ENCODE peak calls at places on chromosomes 6 and 20, in four cellular contexts. L, E, W and A are unnamed samples.
A peak's percentile ranks its signal among the peaks of the same experiment; 100 is the strongest.

GRCh38 chr6:118864330-118865166 is 29.4 kb upstream of the ASF1A start:
- DNase-seq in L (no peak), E (no peak), W (no peak), A (no peak)

GRCh38 chr6:12175626-12176025 is 114.5 kb upstream of the EDN1 start:
- DNase-seq in L (no peak), E (no peak), W (no peak), A (no peak)

GRCh38 chr20:22515264-22515663 is 69.1 kb downstream of the FOXA2 start:
- DNase-seq in L (no peak), E (no peak), W (peak; percentile 12), A (no peak)

GRCh38 chr6:84456803-84457202 is 229.4 kb upstream of the CEP162 start:
- DNase-seq in L (no peak), E (no peak), W (no peak), A (no peak)

GRCh38 chr20:46089338-46090094 is at the start of gene NCOA5:
- DNase-seq in L (peak; percentile 96), E (peak; percentile 95), W (peak; percentile 97), A (peak; percentile 92)

GRCh38 chr6:149924206-149924932 is 1.4 kb upstream of the RAET1G start:
- DNase-seq in L (no peak), E (no peak), W (no peak), A (no peak)

GRCh38 chr6:123380257-123380656 is 256.5 kb downstream of the TRDN start:
- DNase-seq in L (peak; percentile 51), E (no peak), W (no peak), A (peak; percentile 43)

GRCh38 chr6:49087372-49087771 is 375.7 kb downstream of the MMUT start:
- DNase-seq in L (no peak), E (no peak), W (no peak), A (no peak)

GRCh38 chr6:25883536-25883935 is 9.5 kb upstream of the SLC17A3 start:
- DNase-seq in L (peak; percentile 13), E (no peak), W (no peak), A (no peak)

GRCh38 chr20:46311039-46311650 is 2.8 kb upstream of the CDH22 start:
- DNase-seq in L (no peak), E (no peak), W (no peak), A (no peak)

GRCh38 chr6:153616506-153616905 is 422.5 kb upstream of the OPRM1 start:
- DNase-seq in L (no peak), E (no peak), W (peak; percentile 62), A (no peak)

GRCh38 chr6:118980063-118980462 is 45.1 kb upstream of the MCM9 start:
- DNase-seq in L (peak; percentile 66), E (peak; percentile 31), W (no peak), A (no peak)

GRCh38 chr6:31128093-31128676 is 7.9 kb upstream of the CDSN start:
- DNase-seq in L (peak; percentile 45), E (peak; percentile 24), W (peak; percentile 79), A (peak; percentile 57)

GRCh38 chr20:62778058-62778457 is 18.2 kb upstream of the MRGBP start:
- DNase-seq in L (no peak), E (no peak), W (no peak), A (no peak)
- H2AK5ac ChIP-seq in L (no peak overlapping the region), E (no peak overlapping the region), W (no peak overlapping the region), A (peak overlapping the region; percentile 91)

DNA sequence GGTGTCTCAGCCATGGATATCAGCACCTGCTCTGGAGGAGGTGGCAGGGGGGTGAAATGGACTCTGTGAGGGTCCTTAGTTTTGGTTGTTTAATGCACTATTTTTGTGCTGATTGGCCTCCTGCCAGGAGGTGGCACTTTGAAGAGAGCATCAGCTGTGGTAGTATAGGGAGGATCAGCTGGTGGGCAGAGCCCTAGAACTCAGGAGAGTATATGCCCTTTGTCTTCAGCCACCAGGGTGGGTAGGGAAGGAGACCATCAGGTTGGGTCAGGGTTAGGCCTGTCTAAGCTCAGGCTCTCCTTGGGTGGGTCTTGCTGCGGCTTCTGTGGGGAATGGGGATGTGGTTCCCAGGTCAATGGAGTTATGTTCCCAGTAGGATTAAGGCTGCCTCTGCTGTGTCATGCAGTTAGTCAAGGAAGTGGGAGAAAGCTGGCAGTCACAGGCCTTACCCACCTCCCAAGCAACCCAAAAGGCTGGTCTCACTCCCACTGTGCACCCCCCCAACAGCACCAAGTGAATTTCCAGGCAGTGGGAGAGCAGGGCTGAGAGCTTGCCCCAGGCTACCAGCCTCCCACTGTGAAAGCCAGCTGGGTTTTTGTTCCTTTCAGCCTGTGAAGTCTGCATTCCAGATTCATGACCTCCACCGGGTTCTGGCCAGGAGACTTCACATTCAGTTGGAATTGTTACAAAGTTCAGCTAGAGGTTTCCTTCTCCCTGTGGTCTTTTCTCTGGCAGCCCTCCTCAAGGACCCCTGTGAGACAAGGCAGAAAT is 5.7 kb upstream of the OSTM1 start:
- DNase-seq in L (peak; percentile 42), E (peak; percentile 58), W (peak; percentile 72), A (no peak)
- H2AK5ac ChIP-seq in L (no peak overlapping the region), E (no peak overlapping the region), W (no peak overlapping the region), A (no peak overlapping the region)

GRCh38 chr20:24950836-24951525 is 1.9 kb downstream of the CST7 start:
- DNase-seq in L (no peak), E (no peak), W (peak; percentile 10), A (no peak)
- H2AK5ac ChIP-seq in L (no peak overlapping the region), E (no peak overlapping the region), W (no peak overlapping the region), A (peak overlapping the region; percentile 70)

DNA sequence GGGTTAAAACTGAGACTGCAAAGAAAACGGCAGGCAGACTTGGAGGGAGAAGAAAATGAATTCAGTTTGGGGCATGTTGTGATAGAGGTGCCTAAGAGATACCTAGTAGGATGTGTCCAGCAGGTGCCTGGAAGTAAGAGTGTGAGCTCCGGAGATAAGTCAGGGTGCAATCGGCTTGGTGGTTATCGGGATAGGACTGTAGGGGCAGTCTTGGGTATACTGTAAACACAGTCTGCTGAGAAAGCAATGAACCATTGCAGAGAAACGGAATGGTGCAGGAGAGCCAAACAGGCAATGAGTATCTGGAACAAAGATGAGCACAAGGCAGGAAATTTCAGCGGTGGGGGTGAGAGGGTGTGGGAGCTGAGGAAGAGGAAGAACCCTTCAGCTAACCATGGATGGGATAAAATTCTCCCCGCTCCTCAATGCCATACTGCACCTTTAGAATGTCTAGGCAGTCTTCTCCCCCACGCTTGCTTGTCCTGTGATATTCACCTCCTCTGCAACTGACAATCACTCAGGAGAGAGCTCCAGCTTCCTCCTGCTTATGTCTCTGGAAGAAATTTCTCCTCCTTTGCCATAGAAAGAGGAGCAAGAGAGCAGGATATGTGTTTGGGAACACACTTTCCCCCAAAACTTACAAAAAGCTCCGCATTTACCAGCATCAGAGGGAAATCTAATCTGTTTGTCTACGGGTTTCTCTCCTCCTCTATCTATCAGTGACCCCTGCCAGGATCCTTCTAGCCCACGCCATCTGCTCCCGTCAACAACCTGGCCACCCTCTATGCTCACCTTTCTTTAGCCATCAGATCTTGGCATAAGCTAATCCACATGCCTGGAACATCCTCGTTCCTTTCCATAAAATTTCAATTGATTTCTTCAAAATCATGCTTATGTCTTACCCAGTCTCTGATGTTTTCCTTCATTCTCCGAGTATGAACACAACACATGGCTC is 381.7 kb upstream of the JARID2 start:
- DNase-seq in L (no peak), E (no peak), W (no peak), A (no peak)
- H2AK5ac ChIP-seq in L (no peak overlapping the region), E (no peak overlapping the region), W (no peak overlapping the region), A (no peak overlapping the region)

GRCh38 chr6:21131406-21131805 is 462.1 kb upstream of the SOX4 start:
- DNase-seq in L (no peak), E (no peak), W (no peak), A (no peak)

GRCh38 chr6:21132856-21133610 is 460.5 kb upstream of the SOX4 start:
- DNase-seq in L (peak; percentile 15), E (no peak), W (no peak), A (no peak)

GRCh38 chr6:21134401-21134800 is 459.1 kb upstream of the SOX4 start:
- DNase-seq in L (no peak), E (no peak), W (no peak), A (no peak)

GRCh38 chr6:21135484-21136005 is 458.0 kb upstream of the SOX4 start:
- DNase-seq in L (no peak), E (no peak), W (no peak), A (no peak)

DNA sequence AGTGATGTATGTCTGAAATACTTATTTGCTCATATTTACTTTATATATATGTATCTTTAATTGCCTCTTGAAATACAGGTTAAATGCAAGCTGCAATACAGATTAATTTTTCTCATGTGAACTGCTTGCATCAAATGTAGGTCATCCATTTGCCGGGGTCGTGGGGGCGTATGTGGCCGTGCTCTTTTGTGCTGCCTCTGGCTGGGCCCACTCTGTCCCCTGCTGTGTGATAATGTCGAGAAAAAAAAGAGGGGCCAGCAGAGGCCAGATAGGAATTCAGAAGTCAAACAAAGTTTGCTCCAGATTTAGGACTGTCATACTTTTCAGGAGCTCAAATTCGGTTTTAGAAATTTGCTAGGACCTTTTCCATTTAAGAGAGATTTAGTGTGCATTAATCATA is 459.6 kb upstream of the SOX4 start:
- DNase-seq in L (no peak), E (no peak), W (no peak), A (peak; percentile 23)
- H2AK5ac ChIP-seq in L (no peak overlapping the region), E (no peak overlapping the region), W (no peak overlapping the region), A (no peak overlapping the region)

GRCh38 chr6:89585156-89585555 is 53.4 kb downstream of the LYRM2 start:
- DNase-seq in L (no peak), E (no peak), W (no peak), A (no peak)
- H2AK5ac ChIP-seq in L (no peak overlapping the region), E (no peak overlapping the region), W (no peak overlapping the region), A (no peak overlapping the region)